ENCODE peak calls at places on chromosomes 7 and 10, in four cellular contexts. One of them, this sample, is unnamed.

GRCh38 chr10:73368238-73368637 is 9.6 kb upstream of the CFAP70 start:
- DNase-seq in upper lobe of left lung: no peak
- DNase-seq in fibroblast of lung: no peak
- DNase-seq in AG09309: no peak
- DNase-seq in this sample: no peak

GRCh38 chr7:55432937-55433784 is 68.0 kb downstream of the LANCL2 start:
- DNase-seq in AG09309: no peak
- DNase-seq in fibroblast of lung: peak; percentile 46
- DNase-seq in upper lobe of left lung: no peak
- DNase-seq in this sample: no peak

GRCh38 chr7:140922741-140923345 is 1.9 kb downstream of the BRAF start:
- DNase-seq in AG09309: no peak
- DNase-seq in upper lobe of left lung: no peak
- DNase-seq in fibroblast of lung: no peak
- DNase-seq in this sample: no peak

GRCh38 chr7:39621261-39621660 is 2.1 kb upstream of the RALA start:
- DNase-seq in AG09309: peak; percentile 67
- DNase-seq in upper lobe of left lung: no peak
- DNase-seq in fibroblast of lung: peak; percentile 97
- DNase-seq in this sample: no peak

GRCh38 chr7:38502848-38503247 is 128.3 kb downstream of the AMPH start:
- DNase-seq in fibroblast of lung: no peak
- DNase-seq in upper lobe of left lung: no peak
- DNase-seq in AG09309: no peak
- DNase-seq in this sample: no peak

GRCh38 chr10:87090779-87091178 is 3.9 kb downstream of the GLUD1 start:
- DNase-seq in upper lobe of left lung: no peak
- DNase-seq in fibroblast of lung: peak; percentile 15
- DNase-seq in AG09309: no peak
- DNase-seq in this sample: no peak

GRCh38 chr7:108118959-108119358 is 11.2 kb downstream of the LAMB4 start:
- DNase-seq in AG09309: no peak
- DNase-seq in upper lobe of left lung: no peak
- DNase-seq in fibroblast of lung: no peak
- DNase-seq in this sample: no peak

GRCh38 chr10:85646312-85646711 is 720.3 kb downstream of the GRID1 start:
- DNase-seq in AG09309: no peak
- DNase-seq in fibroblast of lung: peak; percentile 56
- DNase-seq in upper lobe of left lung: no peak
- DNase-seq in this sample: no peak

GRCh38 chr7:78438433-78438832 is 639.9 kb downstream of the PHTF2 start:
- DNase-seq in fibroblast of lung: no peak
- DNase-seq in upper lobe of left lung: no peak
- DNase-seq in AG09309: no peak
- DNase-seq in this sample: no peak

GRCh38 chr10:30413996-30414576 is 19.9 kb upstream of the MAP3K8 start:
- DNase-seq in AG09309: peak; percentile 52
- DNase-seq in upper lobe of left lung: peak; percentile 37
- DNase-seq in fibroblast of lung: peak; percentile 47
- DNase-seq in this sample: no peak

GRCh38 chr7:155296788-155297516 is 726 bp upstream of the INSIG1 start:
- DNase-seq in fibroblast of lung: peak; percentile 77
- DNase-seq in upper lobe of left lung: peak; percentile 74
- DNase-seq in AG09309: peak; percentile 38
- DNase-seq in this sample: no peak
- TF ChIP-seq CTCF in fibroblast of lung: no peak
- TF ChIP-seq CTCF in upper lobe of left lung: peak; percentile 49
- TF ChIP-seq CTCF in AG09309: peak; percentile 23
- TF ChIP-seq CTCF in this sample: peak; percentile 69

GRCh38 chr10:112471878-112472487 is 25.0 kb downstream of the VTI1A start:
- DNase-seq in fibroblast of lung: peak; percentile 40
- DNase-seq in AG09309: peak; percentile 33
- DNase-seq in upper lobe of left lung: no peak
- DNase-seq in this sample: no peak

GRCh38 chr10:112475565-112476233 is 28.7 kb downstream of the VTI1A start:
- DNase-seq in upper lobe of left lung: no peak
- DNase-seq in fibroblast of lung: peak; percentile 14
- DNase-seq in AG09309: no peak
- DNase-seq in this sample: no peak
- TF ChIP-seq CTCF in upper lobe of left lung: no peak
- TF ChIP-seq CTCF in fibroblast of lung: peak; percentile 52
- TF ChIP-seq CTCF in AG09309: peak; percentile 54
- TF ChIP-seq CTCF in this sample: peak; percentile 63

DNA sequence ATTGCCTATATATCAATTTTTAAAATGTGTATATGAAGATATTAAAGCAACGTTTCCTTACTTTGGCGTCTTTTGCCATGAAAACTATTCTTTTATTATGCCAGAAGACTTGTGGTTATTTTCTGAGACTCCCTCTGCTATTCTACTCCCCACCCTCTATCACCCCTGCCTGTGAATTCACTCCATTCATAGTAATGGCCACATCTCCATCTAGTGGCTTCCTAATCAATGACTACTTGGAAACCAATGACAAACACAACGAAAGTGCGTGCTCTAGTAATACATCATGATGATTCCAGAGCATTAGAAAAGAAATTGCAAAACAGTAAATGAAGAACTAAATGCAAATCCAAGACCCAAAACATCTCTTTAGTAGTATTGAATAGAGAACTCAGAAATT is 186.7 kb upstream of the HGF start:
- DNase-seq in upper lobe of left lung: no peak
- DNase-seq in AG09309: peak; percentile 21
- DNase-seq in fibroblast of lung: peak; percentile 50
- DNase-seq in this sample: no peak
- TF ChIP-seq CTCF in upper lobe of left lung: peak; percentile 20
- TF ChIP-seq CTCF in AG09309: peak; percentile 62
- TF ChIP-seq CTCF in fibroblast of lung: peak; percentile 67
- TF ChIP-seq CTCF in this sample: peak; percentile 76

DNA sequence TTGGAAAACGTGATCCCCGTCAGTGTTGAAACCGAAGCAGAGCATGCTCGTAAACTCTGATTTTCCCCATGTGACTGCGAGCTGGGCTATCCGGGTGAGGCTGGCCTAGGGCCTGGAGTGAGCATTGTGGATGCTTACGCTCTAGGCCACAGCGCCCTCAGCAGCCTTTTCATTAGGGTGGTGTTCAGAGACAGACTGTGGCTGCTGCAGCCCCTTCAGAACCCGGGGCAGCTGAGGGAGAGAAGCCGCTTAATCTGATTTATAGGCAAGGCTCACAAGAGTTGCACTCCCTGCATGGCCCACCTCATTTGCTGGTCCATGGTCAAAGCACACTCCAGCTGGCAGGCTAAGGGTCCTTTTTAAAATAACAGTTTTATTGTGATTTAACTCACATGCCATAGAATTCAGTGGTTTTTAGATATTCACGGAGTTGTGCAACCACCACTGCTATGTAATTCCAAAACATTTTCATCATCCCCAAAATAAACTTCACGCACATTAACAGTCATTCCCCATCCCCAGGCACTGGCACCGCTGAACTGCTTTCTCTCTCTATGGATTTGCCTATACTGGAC is 72.5 kb downstream of the SYPL1 start:
- DNase-seq in fibroblast of lung: peak; percentile 78
- DNase-seq in AG09309: peak; percentile 67
- DNase-seq in upper lobe of left lung: no peak
- DNase-seq in this sample: no peak
- TF ChIP-seq CTCF in fibroblast of lung: peak; percentile 48
- TF ChIP-seq CTCF in AG09309: peak; percentile 17
- TF ChIP-seq CTCF in upper lobe of left lung: no peak
- TF ChIP-seq CTCF in this sample: no peak

This sample was measured in type B pancreatic cell.